ENCODE peak calls at places on chromosomes 12 and 14, in six cellular contexts. I is fibroblast of lung; G is sigmoid colon; Z is heart right ventricle; C is CD8-positive, alpha-beta T cell; B is lung. O is an unnamed sample.

GRCh38 chr12:79818856-79819255 is 116.0 kb downstream of the PPP1R12A start:
- DNase-seq in I (peak; percentile 55), G (no peak), Z (no peak), C (no peak), B (no peak), O (no peak)

GRCh38 chr12:78898416-78898815 is 33.8 kb downstream of the SYT1 start:
- DNase-seq in I (peak; percentile 78), G (peak; percentile 68), Z (peak; percentile 47), C (no peak), B (no peak), O (no peak)

GRCh38 chr14:91918159-91918883 is 29.2 kb downstream of the FBLN5 start:
- DNase-seq in I (no peak), G (peak; percentile 69), Z (no peak), C (no peak), B (peak; percentile 37), O (no peak)

GRCh38 chr12:115354007-115354452 is 670.1 kb upstream of the TBX3 start:
- DNase-seq in I (peak; percentile 96), G (peak; percentile 90), Z (peak; percentile 18), C (no peak), B (peak; percentile 44), O (no peak)

GRCh38 chr14:103563089-103563620 is 395 bp downstream of the COA8 start:
- DNase-seq in I (no peak), G (peak; percentile 82), Z (no peak), C (no peak), B (peak; percentile 62), O (no peak)

GRCh38 chr12:32534698-32535097 is 135.3 kb downstream of the FGD4 start:
- DNase-seq in I (no peak), G (no peak), Z (no peak), C (no peak), B (no peak), O (no peak)

GRCh38 chr12:63802012-63802608 is 22.4 kb downstream of the RXYLT1 start:
- DNase-seq in I (no peak), G (no peak), Z (no peak), C (no peak), B (no peak), O (no peak)

GRCh38 chr14:92914087-92914656 is 8.8 kb upstream of the CHGA start:
- DNase-seq in I (peak; percentile 10), G (no peak), Z (peak; percentile 28), C (no peak), B (no peak), O (no peak)

GRCh38 chr12:75481013-75481705 is 604 bp downstream of the GLIPR1 start:
- DNase-seq in I (no peak), G (no peak), Z (no peak), C (no peak), B (no peak), O (no peak)

GRCh38 chr14:20454359-20454644 is 310 bp downstream of the OSGEP start:
- DNase-seq in I (peak; percentile 89), G (no peak), Z (no peak), C (peak; percentile 68), B (no peak), O (peak; percentile 72)

GRCh38 chr12:76784600-76785051 is 20.7 kb downstream of the ZDHHC17 start:
- DNase-seq in I (peak; percentile 87), G (no peak), Z (no peak), C (no peak), B (no peak), O (no peak)

GRCh38 chr14:54564071-54564798 is 2.7 kb upstream of the SAMD4A start:
- DNase-seq in I (peak; percentile 26), G (no peak), Z (no peak), C (no peak), B (no peak), O (no peak)

GRCh38 chr12:67747869-67748760 is 99.6 kb downstream of the DYRK2 start:
- DNase-seq in I (peak; percentile 76), G (no peak), Z (no peak), C (no peak), B (no peak), O (no peak)

GRCh38 chr12:64446295-64446694 is 5.6 kb upstream of the TBK1 start:
- DNase-seq in I (no peak), G (no peak), Z (no peak), C (no peak), B (no peak), O (no peak)

GRCh38 chr12:30754383-30754749 is 385 bp downstream of the CAPRIN2 start:
- DNase-seq in I (no peak), G (no peak), Z (no peak), C (no peak), B (no peak), O (no peak)

GRCh38 chr12:62651138-62651537 is 184.5 kb downstream of the MON2 start:
- DNase-seq in I (no peak), G (no peak), Z (no peak), C (no peak), B (no peak), O (no peak)

GRCh38 chr12:85843606-85844325 is 7.6 kb upstream of the RASSF9 start:
- DNase-seq in I (no peak), G (no peak), Z (no peak), C (no peak), B (no peak), O (no peak)

GRCh38 chr12:92186038-92186470 is 40.4 kb upstream of the BTG1 start:
- DNase-seq in I (no peak), G (no peak), Z (no peak), C (no peak), B (no peak), O (no peak)
- H3K4me3 ChIP-seq in I (no peak overlapping the region), G (no peak overlapping the region), Z (no peak overlapping the region), C (peak overlapping the region; percentile 6), B (no peak overlapping the region), O (no peak overlapping the region)

GRCh38 chr12:1993871-1994371 is 10.3 kb downstream of the DCP1B start:
- DNase-seq in I (peak; percentile 87), G (no peak), Z (no peak), C (no peak), B (no peak), O (no peak)
- H3K27ac ChIP-seq in I (peak overlapping the region; percentile 78), G (peak overlapping the region; percentile 96), Z (peak overlapping the region; percentile 2), C (peak overlapping the region; percentile 40), B (peak overlapping the region; percentile 70), O (peak overlapping the region; percentile 2)

GRCh38 chr12:54025507-54026393 is 2.5 kb upstream of the HOXC6 start:
- DNase-seq in I (no peak), G (no peak), Z (no peak), C (no peak), B (no peak), O (no peak)
- H3K27me3 ChIP-seq in I (peaks cover 50% of the 10 kb centered on the region), G (peaks cover 61% of the 10 kb centered on the region), Z (peaks cover 100% of the 10 kb centered on the region), C (peaks cover 59% of the 10 kb centered on the region), B (peaks cover 9% of the 10 kb centered on the region), O (peaks cover 78% of the 10 kb centered on the region)

GRCh38 chr12:44571031-44571550 is 305.0 kb downstream of the NELL2 start:
- DNase-seq in I (peak; percentile 2), G (no peak), Z (no peak), C (no peak), B (no peak), O (no peak)

DNA sequence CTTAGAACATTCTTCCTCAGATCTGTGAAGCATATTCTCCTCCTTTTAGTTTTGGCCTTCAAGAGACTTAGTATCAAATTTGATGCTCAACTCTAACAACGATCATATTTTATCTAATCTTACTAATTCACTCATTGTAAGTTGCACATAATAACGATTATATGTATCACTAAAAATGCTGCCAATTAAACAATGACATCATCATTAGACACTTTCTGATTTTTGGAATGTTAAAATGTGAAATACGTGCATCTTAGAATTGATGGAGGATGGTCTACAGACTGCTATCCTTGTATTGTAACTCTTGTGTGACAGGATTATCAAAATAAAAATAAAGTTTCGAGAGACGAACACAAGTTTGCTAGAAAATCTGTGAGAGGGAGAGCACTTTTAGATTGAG is 311.0 kb downstream of the NELL2 start:
- DNase-seq in I (no peak), G (no peak), Z (no peak), C (no peak), B (no peak), O (no peak)
- H3K4me3 ChIP-seq in I (no peak overlapping the region), G (no peak overlapping the region), Z (no peak overlapping the region), C (no peak overlapping the region), B (no peak overlapping the region), O (no peak overlapping the region)

GRCh38 chr14:77641534-77642341 is 25.3 kb upstream of the SPTLC2 start:
- DNase-seq in I (peak; percentile 47), G (peak; percentile 89), Z (peak; percentile 83), C (peak; percentile 56), B (peak; percentile 70), O (peak; percentile 5)

GRCh38 chr14:77638738-77639137 is 22.3 kb upstream of the SPTLC2 start:
- DNase-seq in I (peak; percentile 96), G (no peak), Z (no peak), C (no peak), B (no peak), O (no peak)

GRCh38 chr14:77645520-77646230 is 29.2 kb upstream of the SPTLC2 start:
- DNase-seq in I (no peak), G (no peak), Z (no peak), C (no peak), B (no peak), O (no peak)

GRCh38 chr14:77642407-77642806 is 26.0 kb upstream of the SPTLC2 start:
- DNase-seq in I (no peak), G (no peak), Z (no peak), C (no peak), B (no peak), O (no peak)

GRCh38 chr14:77641207-77641533 is 24.7 kb upstream of the SPTLC2 start:
- DNase-seq in I (no peak), G (no peak), Z (no peak), C (no peak), B (no peak), O (no peak)
- H3K27ac ChIP-seq in I (no peak overlapping the region), G (peak overlapping the region; percentile 74), Z (peak overlapping the region; percentile 89), C (no peak overlapping the region), B (peak overlapping the region; percentile 57), O (no peak overlapping the region)

GRCh38 chr12:54037360-54038259 is 4.8 kb downstream of the HOXC5 start:
- DNase-seq in I (no peak), G (no peak), Z (no peak), C (no peak), B (no peak), O (no peak)
- H3K27me3 ChIP-seq in I (peaks cover 28% of the 10 kb centered on the region), G (peaks cover 29% of the 10 kb centered on the region), Z (peaks cover 100% of the 10 kb centered on the region), C (peaks cover 39% of the 10 kb centered on the region), B (peaks cover 19% of the 10 kb centered on the region), O (peaks cover 56% of the 10 kb centered on the region)

GRCh38 chr14:94313991-94314655 is 9.0 kb downstream of the SERPINA6 start:
- DNase-seq in I (peak; percentile 68), G (no peak), Z (no peak), C (no peak), B (no peak), O (no peak)

GRCh38 chr14:94307410-94307992 is 14.4 kb upstream of the SERPINA10 start:
- DNase-seq in I (no peak), G (no peak), Z (no peak), C (no peak), B (no peak), O (no peak)

GRCh38 chr14:94309721-94310120 is 13.4 kb downstream of the SERPINA6 start:
- DNase-seq in I (no peak), G (no peak), Z (no peak), C (no peak), B (no peak), O (no peak)

GRCh38 chr14:94312481-94313246 is 10.5 kb downstream of the SERPINA6 start:
- DNase-seq in I (no peak), G (no peak), Z (no peak), C (no peak), B (peak; percentile 13), O (no peak)

GRCh38 chr14:94310248-94310647 is 12.9 kb downstream of the SERPINA6 start:
- DNase-seq in I (no peak), G (no peak), Z (no peak), C (no peak), B (no peak), O (no peak)
- H3K4me3 ChIP-seq in I (no peak overlapping the region), G (no peak overlapping the region), Z (no peak overlapping the region), C (no peak overlapping the region), B (no peak overlapping the region), O (no peak overlapping the region)

O was measured in effector memory CD4-positive, alpha-beta T cell.